ENCODE peak calls at places on chromosomes 2 and 18, in seven cellular contexts. H is PC-9, G is GM06990, F is foreskin fibroblast, W is AG04449, E is AG10803, Q is psoas muscle. P is an unnamed sample.

GRCh38 chr2:71498261-71498701 is 44.9 kb downstream of the DYSF start:
- DNase-seq in H (peak; percentile 98), G (no peak), F (peak; percentile 48), W (peak; percentile 82), E (peak; percentile 87), Q (no peak), P (no peak)

GRCh38 chr2:128773641-128774319 is 455.1 kb upstream of the HS6ST1 start:
- DNase-seq in H (no peak), G (no peak), F (no peak), W (no peak), E (no peak), Q (no peak), P (no peak)

GRCh38 chr18:55634545-55634944 is 46.6 kb upstream of the TCF4 start:
- DNase-seq in H (peak; percentile 62), G (no peak), F (peak; percentile 88), W (peak; percentile 69), E (peak; percentile 89), Q (no peak), P (no peak)

GRCh38 chr2:643334-643733 is 33.9 kb downstream of the TMEM18 start:
- DNase-seq in H (no peak), G (no peak), F (no peak), W (no peak), E (no peak), Q (no peak), P (no peak)

GRCh38 chr2:171287036-171287435 is 126.3 kb upstream of the TLK1 start:
- DNase-seq in H (no peak), G (no peak), F (peak; percentile 10), W (no peak), E (peak; percentile 8), Q (no peak), P (no peak)

GRCh38 chr2:12059616-12060441 is 313.4 kb downstream of the LPIN1 start:
- DNase-seq in H (no peak), G (no peak), F (peak; percentile 70), W (no peak), E (peak; percentile 72), Q (no peak), P (no peak)

GRCh38 chr2:46390901-46391395 is 88.4 kb upstream of the TMEM247 start:
- DNase-seq in H (no peak), G (no peak), F (no peak), W (no peak), E (no peak), Q (no peak), P (no peak)

GRCh38 chr2:102094917-102095316 is 47.6 kb upstream of the IL1R1 start:
- DNase-seq in H (peak; percentile 72), G (no peak), F (peak; percentile 98), W (peak; percentile 63), E (peak; percentile 93), Q (peak; percentile 50), P (no peak)

GRCh38 chr18:60003610-60004185 is 103.9 kb downstream of the PMAIP1 start:
- DNase-seq in H (no peak), G (no peak), F (no peak), W (no peak), E (no peak), Q (no peak), P (no peak)

GRCh38 chr2:108621087-108621559 is 86.9 kb downstream of the LIMS1 start:
- DNase-seq in H (peak; percentile 40), G (peak; percentile 75), F (no peak), W (no peak), E (no peak), Q (no peak), P (no peak)

GRCh38 chr18:62187543-62188378 is 706 bp downstream of the RELCH start:
- DNase-seq in H (peak; percentile 48), G (no peak), F (peak; percentile 53), W (no peak), E (peak; percentile 11), Q (no peak), P (no peak)

GRCh38 chr2:65974067-65974723 is 460.7 kb upstream of the MEIS1 start:
- DNase-seq in H (no peak), G (no peak), F (no peak), W (no peak), E (no peak), Q (no peak), P (no peak)

GRCh38 chr2:72137498-72138010 is 10.1 kb downstream of the CYP26B1 start:
- DNase-seq in H (no peak), G (peak; percentile 42), F (peak; percentile 67), W (no peak), E (peak; percentile 25), Q (peak; percentile 65), P (no peak)

GRCh38 chr2:239441261-239441701 is 40.5 kb upstream of the HDAC4 start:
- DNase-seq in H (no peak), G (no peak), F (peak; percentile 46), W (no peak), E (no peak), Q (no peak), P (no peak)

GRCh38 chr2:239438968-239439367 is 38.1 kb upstream of the HDAC4 start:
- DNase-seq in H (no peak), G (no peak), F (no peak), W (no peak), E (no peak), Q (no peak), P (no peak)

GRCh38 chr2:239441724-239442123 is 40.9 kb upstream of the HDAC4 start:
- DNase-seq in H (no peak), G (no peak), F (no peak), W (no peak), E (no peak), Q (no peak), P (no peak)

GRCh38 chr2:239439383-239440315 is 38.8 kb upstream of the HDAC4 start:
- DNase-seq in H (no peak), G (no peak), F (peak; percentile 50), W (no peak), E (no peak), Q (no peak), P (no peak)

GRCh38 chr2:239440511-239440959 is 39.7 kb upstream of the HDAC4 start:
- DNase-seq in H (no peak), G (no peak), F (peak; percentile 53), W (no peak), E (no peak), Q (no peak), P (no peak)
- H3K4me3 ChIP-seq in H (no peak overlapping the region), G (no peak overlapping the region), F (peak overlapping the region; percentile 14), W (no peak overlapping the region), E (no peak overlapping the region), Q (no peak overlapping the region), P (no peak overlapping the region)

DNA sequence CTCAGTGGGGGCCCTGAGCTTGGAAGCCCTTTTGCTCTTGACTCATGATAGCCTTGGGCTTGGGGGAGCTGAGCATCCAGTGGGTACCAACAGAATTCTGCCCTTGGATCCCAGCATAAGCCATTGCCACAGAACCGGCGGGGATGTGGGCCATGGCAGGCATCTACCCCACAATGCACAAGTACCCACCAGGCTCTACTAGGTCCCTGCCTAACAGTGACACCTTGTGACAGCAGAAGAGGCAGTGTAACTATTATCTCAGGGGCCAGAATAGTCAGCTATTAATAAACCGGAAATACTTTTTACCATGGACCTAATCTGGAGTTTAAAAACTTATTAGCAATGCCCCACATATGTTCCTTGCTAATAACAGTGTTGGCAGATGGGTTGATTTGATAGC is 397.2 kb downstream of the TMEM182 start:
- DNase-seq in H (no peak), G (no peak), F (no peak), W (no peak), E (no peak), Q (no peak), P (no peak)
- TF ChIP-seq CTCF in H (no peak), G (no peak), F (no peak), W (no peak), E (no peak), Q (no peak), P (no peak)

GRCh38 chr2:37623971-37624897 is 47.2 kb downstream of the CDC42EP3 start:
- DNase-seq in H (no peak), G (peak; percentile 76), F (peak; percentile 54), W (no peak), E (peak; percentile 48), Q (no peak), P (no peak)
- H3K4me3 ChIP-seq in H (no peak overlapping the region), G (peak overlapping the region; percentile 38), F (no peak overlapping the region), W (no peak overlapping the region), E (no peak overlapping the region), Q (no peak overlapping the region), P (no peak overlapping the region)

DNA sequence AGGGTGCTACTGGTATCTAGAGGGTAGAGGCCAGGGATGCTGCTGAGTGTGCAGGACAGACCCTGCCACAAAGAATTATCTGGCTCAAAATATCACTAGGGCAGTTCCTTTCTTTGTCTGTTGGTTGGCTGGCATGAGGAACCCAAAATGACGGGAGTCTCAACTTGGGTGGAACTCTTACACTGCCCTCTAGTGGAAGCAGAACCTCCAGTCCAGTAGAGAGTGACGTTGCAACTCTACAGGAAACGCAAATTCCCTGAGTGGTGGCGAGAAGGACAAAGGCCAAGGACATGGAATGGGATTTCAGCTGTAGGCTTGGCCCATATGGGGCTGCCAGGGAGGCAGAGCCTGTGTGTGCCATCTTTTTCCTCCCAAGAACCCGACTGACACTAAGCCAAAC is 47.1 kb downstream of the COPS8 start:
- DNase-seq in H (no peak), G (no peak), F (no peak), W (no peak), E (no peak), Q (no peak), P (no peak)
- TF ChIP-seq CTCF in H (peak; percentile 53), G (peak; percentile 62), F (no peak), W (no peak), E (peak; percentile 13), Q (peak; percentile 28), P (peak; percentile 48)

GRCh38 chr2:55862269-55862668 is 61.3 kb downstream of the EFEMP1 start:
- DNase-seq in H (peak; percentile 79), G (no peak), F (peak; percentile 97), W (peak; percentile 98), E (peak; percentile 99), Q (no peak), P (no peak)
- H3K4me3 ChIP-seq in H (peak overlapping the region; percentile 1), G (no peak overlapping the region), F (no peak overlapping the region), W (no peak overlapping the region), E (no peak overlapping the region), Q (no peak overlapping the region), P (no peak overlapping the region)

P was measured in LNCaP clone FGC.